ENCODE peak calls at places on chromosomes 2 and 18, in ten cellular contexts. One of them, this sample, is unnamed.

GRCh38 chr2:173752152-173752551 is 213.0 kb downstream of the SP3 start:
- DNase-seq in AG08396: no peak
- DNase-seq in neuronal stem cell: no peak
- DNase-seq in BJ: no peak
- DNase-seq in aorta: no peak
- DNase-seq in skeletal muscle cell: no peak
- DNase-seq in ecto neural progenitor cell: no peak
- DNase-seq in GM04503: no peak
- DNase-seq in MG63: peak
- DNase-seq in RWPE1: peak
- DNase-seq in this sample: no peak

GRCh38 chr2:40371525-40372277 is 80.2 kb downstream of the SLC8A1 start:
- DNase-seq in BJ: peak
- DNase-seq in AG08396: peak
- DNase-seq in GM04503: peak
- DNase-seq in ecto neural progenitor cell: peak
- DNase-seq in RWPE1: no peak
- DNase-seq in MG63: peak
- DNase-seq in skeletal muscle cell: peak
- DNase-seq in neuronal stem cell: peak
- DNase-seq in aorta: peak
- DNase-seq in this sample: peak

GRCh38 chr2:171248205-171248662 is 87.5 kb upstream of the TLK1 start:
- DNase-seq in neuronal stem cell: no peak
- DNase-seq in aorta: no peak
- DNase-seq in GM04503: no peak
- DNase-seq in AG08396: no peak
- DNase-seq in ecto neural progenitor cell: no peak
- DNase-seq in RWPE1: no peak
- DNase-seq in MG63: no peak
- DNase-seq in BJ: no peak
- DNase-seq in skeletal muscle cell: no peak
- DNase-seq in this sample: no peak

GRCh38 chr18:23428821-23429220 is 24.3 kb upstream of the RIOK3 start:
- DNase-seq in ecto neural progenitor cell: no peak
- DNase-seq in RWPE1: no peak
- DNase-seq in MG63: no peak
- DNase-seq in aorta: no peak
- DNase-seq in GM04503: no peak
- DNase-seq in neuronal stem cell: no peak
- DNase-seq in BJ: no peak
- DNase-seq in AG08396: no peak
- DNase-seq in skeletal muscle cell: no peak
- DNase-seq in this sample: no peak

GRCh38 chr2:178819992-178820391 is 12.8 kb upstream of the TTN start:
- DNase-seq in GM04503: no peak
- DNase-seq in MG63: no peak
- DNase-seq in ecto neural progenitor cell: no peak
- DNase-seq in aorta: no peak
- DNase-seq in skeletal muscle cell: no peak
- DNase-seq in AG08396: no peak
- DNase-seq in BJ: no peak
- DNase-seq in neuronal stem cell: no peak
- DNase-seq in RWPE1: no peak
- DNase-seq in this sample: no peak

GRCh38 chr2:171172980-171173542 is 12.4 kb upstream of the TLK1 start:
- DNase-seq in aorta: no peak
- DNase-seq in neuronal stem cell: no peak
- DNase-seq in ecto neural progenitor cell: no peak
- DNase-seq in AG08396: no peak
- DNase-seq in GM04503: no peak
- DNase-seq in skeletal muscle cell: no peak
- DNase-seq in RWPE1: no peak
- DNase-seq in MG63: no peak
- DNase-seq in BJ: no peak
- DNase-seq in this sample: no peak

GRCh38 chr2:191728710-191729597 is 51.0 kb downstream of the NABP1 start:
- DNase-seq in MG63: no peak
- DNase-seq in neuronal stem cell: no peak
- DNase-seq in skeletal muscle cell: no peak
- DNase-seq in AG08396: no peak
- DNase-seq in RWPE1: peak
- DNase-seq in aorta: no peak
- DNase-seq in GM04503: no peak
- DNase-seq in ecto neural progenitor cell: no peak
- DNase-seq in BJ: no peak
- DNase-seq in this sample: no peak

GRCh38 chr2:3557588-3558204 is 437 bp downstream of the RNASEH1 start:
- DNase-seq in RWPE1: peak
- DNase-seq in MG63: no peak
- DNase-seq in skeletal muscle cell: no peak
- DNase-seq in AG08396: no peak
- DNase-seq in BJ: no peak
- DNase-seq in ecto neural progenitor cell: no peak
- DNase-seq in aorta: no peak
- DNase-seq in neuronal stem cell: no peak
- DNase-seq in GM04503: no peak
- DNase-seq in this sample: no peak

GRCh38 chr18:27778925-27779324 is 398.0 kb downstream of the CDH2 start:
- DNase-seq in AG08396: no peak
- DNase-seq in aorta: no peak
- DNase-seq in MG63: no peak
- DNase-seq in ecto neural progenitor cell: no peak
- DNase-seq in neuronal stem cell: no peak
- DNase-seq in skeletal muscle cell: no peak
- DNase-seq in GM04503: no peak
- DNase-seq in RWPE1: no peak
- DNase-seq in BJ: no peak
- DNase-seq in this sample: no peak

GRCh38 chr18:62723666-62724281 is 8.4 kb downstream of the PHLPP1 start:
- DNase-seq in neuronal stem cell: no peak
- DNase-seq in aorta: no peak
- DNase-seq in AG08396: no peak
- DNase-seq in BJ: no peak
- DNase-seq in MG63: no peak
- DNase-seq in GM04503: no peak
- DNase-seq in ecto neural progenitor cell: no peak
- DNase-seq in skeletal muscle cell: no peak
- DNase-seq in RWPE1: no peak
- DNase-seq in this sample: no peak